ENCODE peak calls at places on chromosome 6, in four cellular contexts. One of them, this sample, is unnamed.

GRCh38 chr6:27188885-27189418 is 58.5 kb upstream of the PRSS16 start:
- DNase-seq in fibroblast of the conjunctiva: peak; percentile 72
- DNase-seq in DMS 273 treated with DMSO at 0.1 percent for 48 hours: peak; percentile 73
- DNase-seq in IMR-90: peak; percentile 83
- DNase-seq in this sample: no peak

GRCh38 chr6:170029416-170030283 is 261.2 kb downstream of the DLL1 start:
- DNase-seq in IMR-90: no peak
- DNase-seq in DMS 273 treated with DMSO at 0.1 percent for 48 hours: no peak
- DNase-seq in fibroblast of the conjunctiva: no peak
- DNase-seq in this sample: no peak

GRCh38 chr6:3888153-3888957 is 39.2 kb downstream of the FAM50B start:
- DNase-seq in fibroblast of the conjunctiva: no peak
- DNase-seq in DMS 273 treated with DMSO at 0.1 percent for 48 hours: no peak
- DNase-seq in IMR-90: no peak
- DNase-seq in this sample: no peak

GRCh38 chr6:64815718-64816117 is 891.3 kb downstream of the EYS start:
- DNase-seq in fibroblast of the conjunctiva: no peak
- DNase-seq in DMS 273 treated with DMSO at 0.1 percent for 48 hours: no peak
- DNase-seq in IMR-90: no peak
- DNase-seq in this sample: no peak

GRCh38 chr6:71558974-71559373 is 270.4 kb downstream of the OGFRL1 start:
- DNase-seq in DMS 273 treated with DMSO at 0.1 percent for 48 hours: no peak
- DNase-seq in IMR-90: no peak
- DNase-seq in fibroblast of the conjunctiva: no peak
- DNase-seq in this sample: no peak

GRCh38 chr6:55617272-55617671 is 38.3 kb upstream of the HMGCLL1 start:
- DNase-seq in fibroblast of the conjunctiva: peak; percentile 29
- DNase-seq in IMR-90: peak; percentile 56
- DNase-seq in DMS 273 treated with DMSO at 0.1 percent for 48 hours: no peak
- DNase-seq in this sample: no peak

GRCh38 chr6:21593412-21593926 is at the start of gene SOX4:
- DNase-seq in DMS 273 treated with DMSO at 0.1 percent for 48 hours: peak; percentile 98
- DNase-seq in IMR-90: peak; percentile 98
- DNase-seq in fibroblast of the conjunctiva: peak; percentile 91
- DNase-seq in this sample: peak; percentile 82

GRCh38 chr6:1940381-1940780 is 305.0 kb downstream of the GMDS start:
- DNase-seq in DMS 273 treated with DMSO at 0.1 percent for 48 hours: no peak
- DNase-seq in IMR-90: no peak
- DNase-seq in fibroblast of the conjunctiva: no peak
- DNase-seq in this sample: no peak